ENCODE peak calls at places on chromosomes 1 and 21, in ten cellular contexts. X is heart right ventricle, F is progenitor cell of endocrine pancreas, J is colonic mucosa, Y is A549, N is keratinocyte, V is AG10803, T is endothelial cell of umbilical vein, S is stomach, W is OCI-LY7. Q is an unnamed sample.
A peak's percentile ranks its signal among the peaks of the same experiment; 100 is the strongest.

GRCh38 chr1:168343566-168343965 is 62.9 kb downstream of the TBX19 start:
- DNase-seq in X (no peak), F (no peak), J (no peak), Y (peak; percentile 26), N (no peak), V (no peak), T (no peak), S (no peak), W (peak; percentile 2), Q (no peak)

GRCh38 chr1:160539896-160540858 is 17.1 kb upstream of the SLAMF6 start:
- DNase-seq in X (no peak), F (no peak), J (peak; percentile 77), Y (no peak), N (no peak), V (no peak), T (peak; percentile 56), S (peak; percentile 63), W (peak; percentile 85), Q (no peak)

GRCh38 chr1:93839756-93840155 is 39.2 kb downstream of the DNTTIP2 start:
- DNase-seq in X (no peak), F (no peak), J (no peak), Y (no peak), N (no peak), V (no peak), T (no peak), S (no peak), W (no peak), Q (no peak)

GRCh38 chr21:34074283-34075098 is 1.1 kb downstream of the MRPS6 start:
- DNase-seq in X (no peak), F (no peak), J (peak; percentile 42), Y (no peak), N (no peak), V (no peak), T (peak; percentile 24), S (no peak), W (peak; percentile 39), Q (peak; percentile 33)

GRCh38 chr1:152349611-152350010 is 10.2 kb downstream of the FLG2 start:
- DNase-seq in X (no peak), F (no peak), J (no peak), Y (no peak), N (no peak), V (no peak), T (no peak), S (no peak), W (no peak), Q (no peak)

GRCh38 chr1:30109853-30110252 is 613.5 kb downstream of the MATN1 start:
- DNase-seq in X (no peak), F (no peak), J (no peak), Y (peak; percentile 34), N (no peak), V (peak; percentile 43), T (no peak), S (no peak), W (no peak), Q (peak; percentile 30)

GRCh38 chr1:64248065-64248464 is 44.6 kb downstream of the UBE2U start:
- DNase-seq in X (no peak), F (no peak), J (no peak), Y (no peak), N (no peak), V (no peak), T (no peak), S (no peak), W (no peak), Q (no peak)

GRCh38 chr1:157158967-157159366 is 20.8 kb upstream of the ETV3 start:
- DNase-seq in X (no peak), F (no peak), J (no peak), Y (no peak), N (no peak), V (no peak), T (no peak), S (no peak), W (no peak), Q (no peak)

GRCh38 chr1:27744556-27744955 is 18.8 kb downstream of the FAM76A start:
- DNase-seq in X (no peak), F (no peak), J (no peak), Y (no peak), N (no peak), V (no peak), T (no peak), S (no peak), W (no peak), Q (no peak)
- TF ChIP-seq CTCF in X (no peak), F (no peak), J (no peak), Y (no peak), N (no peak), V (no peak), T (no peak), S (no peak), W (no peak), Q (no peak)

GRCh38 chr1:6658359-6658758 is 33.7 kb downstream of the THAP3 start:
- DNase-seq in X (no peak), F (no peak), J (peak; percentile 29), Y (no peak), N (no peak), V (no peak), T (no peak), S (no peak), W (no peak), Q (no peak)

GRCh38 chr1:6657138-6657537 is 32.5 kb downstream of the THAP3 start:
- DNase-seq in X (peak; percentile 48), F (no peak), J (no peak), Y (no peak), N (no peak), V (no peak), T (no peak), S (no peak), W (no peak), Q (no peak)

GRCh38 chr1:6660415-6661049 is 35.9 kb downstream of the THAP3 start:
- DNase-seq in X (no peak), F (no peak), J (no peak), Y (no peak), N (no peak), V (no peak), T (no peak), S (no peak), W (no peak), Q (no peak)
- TF ChIP-seq CTCF in X (no peak), F (no peak), J (no peak), Y (no peak), N (no peak), V (no peak), T (no peak), S (no peak), W (no peak), Q (no peak)

GRCh38 chr1:12015499-12015898 is 3.8 kb upstream of the MIIP start:
- DNase-seq in X (no peak), F (no peak), J (no peak), Y (no peak), N (no peak), V (no peak), T (no peak), S (no peak), W (no peak), Q (no peak)

GRCh38 chr1:12013317-12013588 is 6.0 kb upstream of the MIIP start:
- DNase-seq in X (no peak), F (no peak), J (no peak), Y (no peak), N (no peak), V (no peak), T (no peak), S (no peak), W (no peak), Q (no peak)

GRCh38 chr1:12015001-12015491 is 4.3 kb upstream of the MIIP start:
- DNase-seq in X (no peak), F (no peak), J (no peak), Y (no peak), N (no peak), V (peak; percentile 42), T (no peak), S (no peak), W (no peak), Q (no peak)

GRCh38 chr1:12012560-12013316 is 6.6 kb upstream of the MIIP start:
- DNase-seq in X (no peak), F (no peak), J (no peak), Y (no peak), N (no peak), V (no peak), T (no peak), S (no peak), W (no peak), Q (no peak)

GRCh38 chr1:12014141-12014981 is 4.9 kb upstream of the MIIP start:
- DNase-seq in X (no peak), F (no peak), J (no peak), Y (peak; percentile 25), N (peak; percentile 55), V (peak; percentile 62), T (no peak), S (no peak), W (no peak), Q (no peak)
- TF ChIP-seq CTCF in X (no peak), F (no peak), J (no peak), Y (no peak), N (peak; percentile 40), V (peak; percentile 19), T (no peak), S (no peak), W (peak; percentile 48), Q (no peak)

GRCh38 chr1:3584915-3585314 is 26.4 kb downstream of the MEGF6 start:
- DNase-seq in X (no peak), F (no peak), J (no peak), Y (no peak), N (no peak), V (no peak), T (no peak), S (no peak), W (no peak), Q (no peak)

GRCh38 chr1:3588395-3588794 is 22.9 kb downstream of the MEGF6 start:
- DNase-seq in X (no peak), F (no peak), J (no peak), Y (no peak), N (no peak), V (no peak), T (no peak), S (no peak), W (no peak), Q (no peak)

GRCh38 chr1:3585940-3586568 is 25.3 kb downstream of the MEGF6 start:
- DNase-seq in X (no peak), F (no peak), J (no peak), Y (no peak), N (no peak), V (no peak), T (no peak), S (no peak), W (no peak), Q (no peak)

GRCh38 chr1:3590145-3590768 is 21.1 kb downstream of the MEGF6 start:
- DNase-seq in X (no peak), F (no peak), J (no peak), Y (no peak), N (no peak), V (no peak), T (peak; percentile 63), S (peak; percentile 31), W (no peak), Q (no peak)

DNA sequence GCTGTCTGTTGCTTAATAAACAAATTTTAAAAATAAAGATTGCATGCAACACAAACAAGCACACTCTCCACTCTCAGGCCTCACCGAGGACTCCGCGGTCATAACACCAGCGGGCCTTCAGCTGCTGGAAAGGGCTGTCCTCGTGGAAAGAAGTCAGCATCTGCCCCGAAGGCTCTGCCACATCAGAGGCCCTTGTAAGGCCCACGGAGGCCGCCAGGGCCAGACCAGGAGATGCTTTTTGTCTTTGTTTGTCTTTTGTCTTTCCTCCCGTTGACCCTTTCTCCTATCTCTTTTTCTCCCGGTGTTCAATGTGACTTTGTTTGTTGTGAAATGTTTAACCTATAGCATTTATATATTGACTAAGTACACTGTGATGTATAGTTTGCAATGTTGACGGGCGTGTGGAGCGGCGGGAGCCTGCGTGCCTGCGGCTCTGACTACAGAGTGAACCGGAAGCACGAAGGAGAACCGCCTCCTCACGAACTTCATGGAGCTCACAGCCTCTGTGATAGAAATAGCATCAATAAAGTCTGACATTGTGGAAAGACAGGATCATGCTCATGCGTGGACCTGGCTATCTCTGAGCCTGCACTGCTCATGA is 24.1 kb downstream of the MEGF6 start:
- DNase-seq in X (no peak), F (no peak), J (no peak), Y (peak; percentile 45), N (no peak), V (peak; percentile 19), T (no peak), S (peak; percentile 52), W (no peak), Q (no peak)
- TF ChIP-seq CTCF in X (no peak), F (peak; percentile 30), J (no peak), Y (no peak), N (no peak), V (no peak), T (no peak), S (no peak), W (no peak), Q (no peak)

Q was measured in MCF 10A.